ENCODE peak calls at places on chromosomes 2 and 18, in four cellular contexts. W is ovary, O is right lobe of liver, L is gastrocnemius medialis. Q is an unnamed sample.
A peak's percentile ranks its signal among the peaks of the same experiment; 100 is the strongest.

GRCh38 chr18:22311301-22311700 is 106.4 kb downstream of the CTAGE1 start:
- DNase-seq in W (no peak), O (no peak), L (no peak), Q (no peak)

GRCh38 chr2:57598552-57598951 is 448.1 kb upstream of the VRK2 start:
- DNase-seq in W (no peak), O (no peak), L (no peak), Q (no peak)

GRCh38 chr2:62149708-62150107 is 46.2 kb upstream of the B3GNT2 start:
- DNase-seq in W (no peak), O (no peak), L (no peak), Q (no peak)

GRCh38 chr2:181576431-181576830 is 80.5 kb downstream of the CERKL start:
- DNase-seq in W (no peak), O (no peak), L (no peak), Q (no peak)

GRCh38 chr2:86337235-86338099 is at the start of gene REEP1:
- DNase-seq in W (peak; percentile 36), O (peak; percentile 22), L (peak; percentile 31), Q (no peak)

GRCh38 chr2:109448946-109449788 is 164.6 kb downstream of the SEPTIN10 start:
- DNase-seq in W (no peak), O (peak; percentile 71), L (peak; percentile 83), Q (no peak)

GRCh38 chr2:125942585-125943424 is 713.2 kb upstream of the GYPC start:
- DNase-seq in W (no peak), O (no peak), L (no peak), Q (no peak)

GRCh38 chr2:238224636-238225035 is 15.2 kb downstream of the HES6 start:
- DNase-seq in W (no peak), O (no peak), L (no peak), Q (no peak)

GRCh38 chr2:84959045-84959493 is 11.9 kb upstream of the KCMF1 start:
- DNase-seq in W (no peak), O (no peak), L (no peak), Q (no peak)

GRCh38 chr2:190205643-190206042 is 114.0 kb downstream of the HIBCH start:
- DNase-seq in W (no peak), O (no peak), L (no peak), Q (no peak)

GRCh38 chr2:118973542-118973951 is 31.6 kb downstream of the MARCO start:
- DNase-seq in W (no peak), O (no peak), L (no peak), Q (no peak)

GRCh38 chr2:158253170-158253569 is 151.5 kb downstream of the UPP2 start:
- DNase-seq in W (no peak), O (no peak), L (no peak), Q (no peak)

DNA sequence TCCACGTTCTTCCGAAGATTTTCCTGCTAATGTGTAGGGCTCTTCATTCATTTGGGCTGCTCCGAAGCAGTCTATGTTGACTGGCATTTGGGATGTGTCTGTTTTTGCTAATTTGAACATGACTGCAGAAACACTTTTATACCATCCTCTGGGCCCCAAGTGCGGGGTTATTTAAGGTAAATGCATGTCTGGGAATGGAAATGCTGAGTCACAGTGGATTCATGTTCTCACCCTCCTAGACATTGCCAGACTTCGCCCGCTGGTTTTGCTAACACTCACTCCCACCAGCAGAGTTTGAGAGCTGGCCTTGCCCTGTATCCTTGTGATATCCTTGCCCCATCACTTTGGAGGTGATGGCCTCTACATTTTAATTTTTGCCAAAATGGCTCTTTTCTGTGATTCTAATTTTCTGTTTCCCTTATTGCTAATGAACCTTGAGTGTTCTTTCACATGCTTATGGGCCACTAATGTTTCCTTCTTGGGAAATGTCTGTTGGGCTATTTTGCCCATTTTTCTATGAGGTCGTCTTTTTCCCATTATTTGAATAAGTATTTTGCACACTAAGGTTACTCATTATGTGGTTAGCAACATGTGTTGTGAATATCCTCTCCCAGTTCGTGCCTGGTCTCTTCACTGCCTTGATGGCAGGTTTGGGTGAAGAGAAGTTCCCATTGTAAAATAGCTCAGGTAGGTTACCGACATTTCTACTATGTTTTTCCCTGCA is 204.1 kb downstream of the GLI2 start:
- DNase-seq in W (no peak), O (no peak), L (no peak), Q (no peak)
- H3K27ac ChIP-seq in W (no peak overlapping the region), O (no peak overlapping the region), L (peak overlapping the region; percentile 5), Q (no peak overlapping the region)

DNA sequence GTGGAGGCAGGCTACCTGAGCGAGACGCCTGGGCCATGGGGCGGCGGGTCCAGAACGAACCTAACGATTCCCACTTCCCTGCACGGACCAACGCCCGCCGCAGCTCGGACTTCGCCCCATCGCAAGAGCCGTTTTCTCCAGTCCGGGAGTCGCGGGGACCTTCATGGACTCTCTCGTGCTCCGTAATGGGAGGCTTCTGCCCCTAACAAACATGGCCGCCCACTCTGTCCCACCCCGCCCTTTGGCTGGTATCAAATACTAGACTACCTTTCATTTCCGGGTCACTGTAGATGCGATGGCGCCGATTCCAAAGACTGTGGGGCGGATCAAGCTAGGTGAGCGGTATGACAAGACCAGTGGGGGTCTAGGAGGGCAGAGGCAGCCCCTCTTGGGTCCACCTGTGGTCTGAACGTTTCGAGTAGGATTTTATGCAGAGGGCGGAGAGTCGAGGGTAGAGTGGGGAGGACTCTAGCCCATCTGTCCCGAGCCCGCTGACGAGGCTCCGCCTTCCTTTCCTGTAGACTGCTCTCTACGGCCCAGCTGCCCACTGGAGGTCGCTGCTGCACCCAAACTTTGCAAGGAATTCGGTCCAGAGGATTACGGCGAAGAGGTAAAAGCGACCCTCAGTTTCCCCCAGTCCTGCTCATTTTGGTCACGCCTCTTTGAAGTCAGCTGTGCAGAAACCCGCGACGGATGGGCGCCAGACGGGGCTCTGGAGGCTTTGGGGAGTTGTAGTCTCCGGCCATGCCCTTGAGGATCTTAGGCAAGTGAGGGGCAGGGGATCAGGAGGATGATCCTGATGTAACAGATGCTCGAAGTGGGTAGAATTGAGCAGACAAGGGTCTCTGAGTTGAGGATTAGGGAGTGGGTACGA is at the start of the genes CCDC142 and TTC31:
- DNase-seq in W (peak; percentile 96), O (peak; percentile 95), L (peak; percentile 96), Q (peak; percentile 95)
- TF ChIP-seq POLR2A in W (peak; percentile 53), O (peak; percentile 57), L (peak; percentile 45), Q (peak; percentile 35)

GRCh38 chr2:17635007-17635406 is 94.5 kb downstream of the VSNL1 start:
- DNase-seq in W (no peak), O (no peak), L (no peak), Q (no peak)

GRCh38 chr2:17636989-17637906 is 96.8 kb downstream of the VSNL1 start:
- DNase-seq in W (peak; percentile 54), O (no peak), L (no peak), Q (no peak)

GRCh38 chr2:17643031-17643615 is 102.6 kb downstream of the VSNL1 start:
- DNase-seq in W (no peak), O (no peak), L (peak; percentile 14), Q (no peak)

DNA sequence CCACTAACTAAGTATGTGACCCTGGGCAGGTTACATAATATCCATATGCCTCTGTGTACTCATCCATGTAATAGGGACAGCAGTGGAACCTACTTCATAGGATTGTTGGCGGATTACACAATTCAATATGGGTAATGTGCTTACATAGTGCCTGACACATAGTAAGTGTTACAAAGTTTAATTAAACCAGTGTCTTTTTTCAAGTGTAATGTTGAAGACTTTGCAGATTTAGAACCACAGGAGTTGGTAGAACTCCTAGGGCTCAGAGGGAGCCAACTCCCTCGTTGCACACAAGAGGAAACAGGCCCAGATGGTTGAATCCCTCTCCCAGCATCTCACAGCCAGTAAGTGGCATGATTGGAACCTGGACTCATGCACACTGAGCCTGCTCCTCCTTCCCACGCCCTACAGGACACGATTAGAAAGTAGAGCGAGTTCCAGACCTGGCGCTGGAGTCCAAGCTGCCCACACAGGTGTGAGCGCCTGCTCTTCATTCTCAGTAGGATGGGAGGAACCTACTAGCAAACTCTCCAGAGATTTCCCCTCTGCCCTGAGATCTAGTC is 97.8 kb downstream of the VSNL1 start:
- DNase-seq in W (no peak), O (no peak), L (no peak), Q (no peak)
- H3K27ac ChIP-seq in W (no peak overlapping the region), O (no peak overlapping the region), L (no peak overlapping the region), Q (no peak overlapping the region)

GRCh38 chr2:10439185-10439879 is 8.8 kb downstream of the ODC1 start:
- DNase-seq in W (no peak), O (no peak), L (no peak), Q (no peak)
- TF ChIP-seq POLR2A in W (no peak), O (no peak), L (no peak), Q (no peak)

DNA sequence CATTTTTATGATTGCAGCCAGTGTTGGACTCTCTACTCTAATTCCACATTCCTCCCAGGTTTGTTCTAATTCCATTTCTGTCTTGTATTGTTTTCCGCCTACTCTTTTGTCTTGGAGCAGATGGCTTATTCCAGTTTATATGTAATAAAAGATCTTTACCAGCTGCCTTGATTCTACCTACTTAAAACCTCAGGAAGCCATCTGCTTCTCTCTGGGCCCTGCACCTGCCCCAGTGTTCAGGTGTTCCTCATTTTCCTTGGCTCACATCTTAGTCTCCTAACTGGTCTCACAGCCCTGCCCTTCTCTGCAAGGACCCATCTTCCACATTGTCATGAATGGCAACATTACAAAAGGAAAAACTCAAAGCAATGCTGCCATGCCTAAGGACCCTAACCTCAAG is 21.0 kb upstream of the IL37 start:
- DNase-seq in W (no peak), O (no peak), L (no peak), Q (no peak)
- H3K27ac ChIP-seq in W (no peak overlapping the region), O (no peak overlapping the region), L (no peak overlapping the region), Q (no peak overlapping the region)